ENCODE peak calls at places on chromosomes 11 and 22, in four cellular contexts. Z, C, S and Q are unnamed samples.

GRCh38 chr22:17120711-17121234 is 387 bp downstream of the TMEM121B start:
- DNase-seq in Z (no peak), S (no peak), C (peak), Q (no peak)

GRCh38 chr11:110587972-110588371 is 124.3 kb downstream of the ARHGAP20 start:
- DNase-seq in S (no peak), Z (no peak), C (no peak), Q (no peak)

GRCh38 chr11:47148274-47148673 is 28.4 kb downstream of the ARFGAP2 start:
- DNase-seq in C (no peak), Z (no peak), S (no peak), Q (no peak)

GRCh38 chr11:13260963-13261599 is 16.5 kb upstream of the BMAL1 start:
- DNase-seq in C (no peak), Z (no peak), S (no peak), Q (no peak)

GRCh38 chr22:49534386-49534785 is 293.3 kb downstream of the BRD1 start:
- DNase-seq in S (no peak), C (no peak), Z (no peak), Q (no peak)

GRCh38 chr11:76658651-76659650 is 11.6 kb downstream of the LRRC32 start:
- DNase-seq in C (no peak), Z (no peak), S (no peak), Q (no peak)

GRCh38 chr11:831132-831864 is 1.5 kb upstream of the CD151 start:
- DNase-seq in C (no peak), S (no peak), Z (no peak), Q (no peak)

GRCh38 chr11:71450507-71450906 is 2.3 kb upstream of the DHCR7 start:
- DNase-seq in Z (no peak), C (no peak), S (no peak), Q (no peak)

GRCh38 chr11:65489706-65490310 is 9.0 kb upstream of the MALAT1 start:
- DNase-seq in C (peak), S (no peak), Z (peak), Q (no peak)

GRCh38 chr11:133950874-133951483 is 5.8 kb downstream of the IGSF9B start:
- DNase-seq in C (no peak), S (no peak), Z (no peak), Q (no peak)

GRCh38 chr11:44595006-44595405 is 29.5 kb downstream of the CD82 start:
- DNase-seq in S (no peak), C (no peak), Z (no peak), Q (no peak)

GRCh38 chr11:44598831-44599230 is 33.4 kb downstream of the CD82 start:
- DNase-seq in C (no peak), Z (no peak), S (no peak), Q (no peak)

GRCh38 chr11:44596541-44597276 is 31.2 kb downstream of the CD82 start:
- DNase-seq in Z (no peak), C (no peak), S (no peak), Q (peak)

GRCh38 chr11:44595964-44596381 is 30.5 kb downstream of the CD82 start:
- DNase-seq in S (no peak), C (no peak), Z (no peak), Q (no peak)

GRCh38 chr11:44597358-44598009 is 32.0 kb downstream of the CD82 start:
- DNase-seq in Z (no peak), C (no peak), S (no peak), Q (peak)
- TF ChIP-seq JUND in Z (no peak), C (no peak), S (no peak), Q (no peak)

GRCh38 chr22:23065495-23066122 is 4.7 kb upstream of the GNAZ start:
- DNase-seq in S (peak), Z (no peak), C (no peak), Q (no peak)

GRCh38 chr22:23067691-23068090 is 2.6 kb upstream of the GNAZ start:
- DNase-seq in S (no peak), C (no peak), Z (no peak), Q (no peak)

GRCh38 chr22:23066200-23067022 is 3.9 kb upstream of the GNAZ start:
- DNase-seq in C (no peak), Z (no peak), S (no peak), Q (no peak)

GRCh38 chr22:23068096-23068831 is 2.1 kb upstream of the GNAZ start:
- DNase-seq in C (no peak), S (no peak), Z (no peak), Q (no peak)

GRCh38 chr22:23067023-23067650 is 3.2 kb upstream of the GNAZ start:
- DNase-seq in C (no peak), Z (no peak), S (no peak), Q (no peak)
- TF ChIP-seq JUND in C (no peak), Z (no peak), S (no peak), Q (no peak)

GRCh38 chr11:67060111-67060522 is 3.5 kb downstream of the RHOD start:
- DNase-seq in C (no peak), S (no peak), Z (no peak), Q (no peak)
- TF ChIP-seq JUND in C (peak), S (no peak), Z (no peak), Q (no peak)

GRCh38 chr11:60780065-60780464 is 5.1 kb upstream of the MS4A10 start:
- DNase-seq in Z (no peak), C (no peak), S (no peak), Q (no peak)
- TF ChIP-seq JUND in Z (no peak), C (no peak), S (no peak), Q (no peak)

GRCh38 chr11:95584180-95584579 is 205.4 kb downstream of the FAM76B start:
- DNase-seq in C (no peak), S (no peak), Z (no peak), Q (no peak)
- TF ChIP-seq JUND in C (no peak), S (no peak), Z (no peak), Q (no peak)

DNA sequence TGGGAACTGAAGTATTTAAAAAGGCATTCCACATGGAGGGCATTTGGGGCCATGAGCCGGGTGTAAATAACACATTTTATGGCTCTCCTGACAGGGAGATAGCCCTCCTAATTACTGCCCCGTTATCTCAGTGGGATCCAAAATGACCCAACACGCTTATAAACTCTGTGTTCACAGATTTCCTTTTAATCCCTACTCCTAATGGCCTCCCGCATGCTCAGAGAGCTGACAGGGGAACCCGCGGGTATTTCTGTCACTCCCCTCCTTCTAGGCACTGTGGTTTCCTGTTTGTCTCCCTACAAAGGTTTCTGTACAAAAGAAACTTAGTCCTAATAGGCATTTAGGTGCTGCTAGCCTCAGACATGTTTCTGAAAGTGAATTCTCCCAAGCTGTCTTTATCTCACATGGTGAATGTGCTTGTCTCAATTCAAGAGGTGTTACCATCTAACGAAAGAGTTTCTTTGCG is 202.8 kb upstream of the SEZ6L start:
- DNase-seq in C (no peak), Z (no peak), S (no peak), Q (no peak)
- TF ChIP-seq JUND in C (no peak), Z (no peak), S (no peak), Q (no peak)

GRCh38 chr11:123187221-123187620 is 7.8 kb downstream of the CLMP start:
- DNase-seq in Z (no peak), C (no peak), S (no peak), Q (no peak)

GRCh38 chr11:123187670-123188507 is 7.2 kb downstream of the CLMP start:
- DNase-seq in S (no peak), Z (no peak), C (no peak), Q (no peak)

GRCh38 chr11:123186291-123186690 is 8.8 kb downstream of the CLMP start:
- DNase-seq in Z (no peak), S (no peak), C (no peak), Q (no peak)

GRCh38 chr11:123190504-123190903 is 4.5 kb downstream of the CLMP start:
- DNase-seq in S (no peak), Z (no peak), C (no peak), Q (no peak)

GRCh38 chr11:123188508-123189165 is 6.4 kb downstream of the CLMP start:
- DNase-seq in C (no peak), S (no peak), Z (no peak), Q (no peak)
- TF ChIP-seq JUND in C (no peak), S (peak), Z (no peak), Q (no peak)

GRCh38 chr11:22069844-22070243 is 123.0 kb upstream of the ANO5 start:
- DNase-seq in Z (no peak), S (no peak), C (no peak), Q (no peak)
- TF ChIP-seq JUND in Z (no peak), S (no peak), C (no peak), Q (no peak)